ENCODE peak calls at places on chromosomes 13 and 19, in seven cellular contexts. E, T, B, W, P, K and U are unnamed samples.

GRCh38 chr19:56720281-56720680 is 48.7 kb upstream of the ZNF835 start:
- DNase-seq in E (no peak), T (no peak), B (no peak), W (no peak), P (no peak), K (no peak), U (no peak)

GRCh38 chr13:108227651-108228272 is 9.6 kb downstream of the ABHD13 start:
- DNase-seq in E (peak), T (peak), B (no peak), W (no peak), P (no peak), K (peak), U (no peak)

GRCh38 chr13:99526549-99526948 is 25.3 kb downstream of the TM9SF2 start:
- DNase-seq in E (no peak), T (no peak), B (no peak), W (no peak), P (no peak), K (no peak), U (no peak)

GRCh38 chr13:40340368-40341085 is 325.9 kb downstream of the FOXO1 start:
- DNase-seq in E (no peak), T (no peak), B (no peak), W (no peak), P (no peak), K (no peak), U (no peak)

GRCh38 chr13:107865643-107866006 is 349.7 kb downstream of the LIG4 start:
- DNase-seq in E (no peak), T (no peak), B (no peak), W (no peak), P (no peak), K (no peak), U (no peak)

GRCh38 chr19:30214651-30215051 is 157.5 kb upstream of the ZNF536 start:
- DNase-seq in E (no peak), T (no peak), B (no peak), W (no peak), P (no peak), K (no peak), U (peak)

GRCh38 chr19:55549500-55550320 is 4.4 kb upstream of the SBK3 start:
- DNase-seq in E (no peak), T (peak), B (peak), W (no peak), P (no peak), K (no peak), U (peak)

GRCh38 chr13:49279885-49280284 is 32.2 kb downstream of the CDADC1 start:
- DNase-seq in E (no peak), T (no peak), B (no peak), W (no peak), P (no peak), K (no peak), U (no peak)

GRCh38 chr19:41064974-41065569 is 23.2 kb upstream of the CYP2A13 start:
- DNase-seq in E (no peak), T (peak), B (no peak), W (no peak), P (no peak), K (no peak), U (peak)